ENCODE peak calls at places on chromosome 22, in five cellular contexts. A is right cardiac atrium, F is heart left ventricle, K is uterus, M is pancreas. U is an unnamed sample.

GRCh38 chr22:46075764-46076531 is 74.4 kb upstream of the PPARA start:
- DNase-seq in A (peak; percentile 61), F (peak; percentile 31), K (peak; percentile 30), M (no peak), U (no peak)

GRCh38 chr22:24694971-24695928 is 79.3 kb downstream of the PIWIL3 start:
- DNase-seq in A (no peak), F (no peak), K (no peak), M (no peak), U (peak; percentile 71)

GRCh38 chr22:36612458-36612857 is 83.5 kb upstream of the EIF3D start:
- DNase-seq in A (no peak), F (no peak), K (no peak), M (peak; percentile 59), U (no peak)

GRCh38 chr22:19225560-19225959 is 47.0 kb upstream of the SLC25A1 start:
- DNase-seq in A (no peak), F (no peak), K (no peak), M (no peak), U (no peak)

GRCh38 chr22:46024136-46024840 is 47.3 kb upstream of the WNT7B start:
- DNase-seq in A (no peak), F (no peak), K (peak; percentile 20), M (no peak), U (no peak)

GRCh38 chr22:20808844-20809243 is 34.9 kb downstream of the SERPIND1 start:
- DNase-seq in A (no peak), F (no peak), K (no peak), M (no peak), U (no peak)

GRCh38 chr22:46233231-46233630 is 16.9 kb downstream of the CDPF1 start:
- DNase-seq in A (peak; percentile 76), F (peak; percentile 84), K (no peak), M (peak; percentile 53), U (no peak)

GRCh38 chr22:29043906-29044575 is 17.6 kb downstream of the C22orf31 start:
- DNase-seq in A (no peak), F (no peak), K (no peak), M (no peak), U (no peak)

GRCh38 chr22:47307812-47308211 is 545.4 kb downstream of the TBC1D22A start:
- DNase-seq in A (no peak), F (no peak), K (no peak), M (no peak), U (no peak)
- H3K9me3 ChIP-seq in A (no peaks in the 10 kb centered on the region), F (no peaks in the 10 kb centered on the region), K (no peaks in the 10 kb centered on the region), M (no peaks in the 10 kb centered on the region), U (no peaks in the 10 kb centered on the region)

GRCh38 chr22:48423481-48423901 is 1404.2 kb downstream of the BRD1 start:
- DNase-seq in A (no peak), F (no peak), K (no peak), M (no peak), U (no peak)
- H3K9me3 ChIP-seq in A (no peaks in the 10 kb centered on the region), F (no peaks in the 10 kb centered on the region), K (no peaks in the 10 kb centered on the region), M (no peaks in the 10 kb centered on the region), U (no peaks in the 10 kb centered on the region)

DNA sequence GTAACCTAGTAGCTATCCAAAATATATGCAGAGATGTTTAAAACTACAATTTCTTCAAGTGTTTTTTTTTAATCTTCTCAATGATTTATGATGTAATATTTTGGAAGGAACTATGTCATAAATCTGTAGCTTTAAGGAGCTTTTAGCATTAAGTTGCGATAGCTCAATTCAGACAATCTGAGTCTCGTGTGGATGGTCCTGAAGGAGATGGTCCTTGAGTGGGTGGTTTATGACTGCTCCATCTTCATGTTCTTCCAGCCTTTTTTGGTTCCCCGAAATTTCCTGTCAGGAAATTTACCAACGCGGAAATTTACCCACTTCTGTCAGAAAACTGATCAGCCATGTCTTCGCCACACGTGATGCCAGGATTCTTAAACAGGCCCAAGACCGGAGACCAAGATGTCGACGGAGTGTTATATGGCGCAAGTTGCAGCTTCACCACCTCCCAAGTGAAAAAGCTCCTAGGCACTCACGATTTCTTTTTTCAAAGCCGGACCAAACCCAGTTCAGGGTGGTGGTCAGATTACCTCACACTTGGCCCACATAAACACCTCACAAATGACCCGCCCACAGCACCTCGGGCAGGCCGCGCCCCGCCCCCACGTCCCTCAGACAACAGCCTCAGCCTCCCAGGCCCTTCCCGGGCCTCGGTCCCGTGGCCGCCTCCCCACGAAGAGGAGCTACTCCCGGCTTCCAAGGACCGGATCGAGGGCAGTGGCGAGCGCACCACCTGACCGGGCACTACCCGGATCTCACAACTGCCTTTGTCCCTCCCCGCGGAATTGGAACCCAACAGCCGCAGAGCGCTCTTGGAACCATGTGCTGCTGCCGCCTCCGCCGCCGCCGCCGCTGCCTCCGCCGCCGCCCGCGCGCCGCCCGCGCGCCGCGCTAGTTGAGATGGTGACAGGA is at the start of gene MORC2:
- DNase-seq in A (peak; percentile 84), F (peak; percentile 73), K (peak; percentile 60), M (peak; percentile 71), U (no peak)
- H3K9me3 ChIP-seq in A (peaks cover 3% of the 10 kb centered on the region), F (no peaks in the 10 kb centered on the region), K (no peaks in the 10 kb centered on the region), M (no peaks in the 10 kb centered on the region), U (no peaks in the 10 kb centered on the region)

DNA sequence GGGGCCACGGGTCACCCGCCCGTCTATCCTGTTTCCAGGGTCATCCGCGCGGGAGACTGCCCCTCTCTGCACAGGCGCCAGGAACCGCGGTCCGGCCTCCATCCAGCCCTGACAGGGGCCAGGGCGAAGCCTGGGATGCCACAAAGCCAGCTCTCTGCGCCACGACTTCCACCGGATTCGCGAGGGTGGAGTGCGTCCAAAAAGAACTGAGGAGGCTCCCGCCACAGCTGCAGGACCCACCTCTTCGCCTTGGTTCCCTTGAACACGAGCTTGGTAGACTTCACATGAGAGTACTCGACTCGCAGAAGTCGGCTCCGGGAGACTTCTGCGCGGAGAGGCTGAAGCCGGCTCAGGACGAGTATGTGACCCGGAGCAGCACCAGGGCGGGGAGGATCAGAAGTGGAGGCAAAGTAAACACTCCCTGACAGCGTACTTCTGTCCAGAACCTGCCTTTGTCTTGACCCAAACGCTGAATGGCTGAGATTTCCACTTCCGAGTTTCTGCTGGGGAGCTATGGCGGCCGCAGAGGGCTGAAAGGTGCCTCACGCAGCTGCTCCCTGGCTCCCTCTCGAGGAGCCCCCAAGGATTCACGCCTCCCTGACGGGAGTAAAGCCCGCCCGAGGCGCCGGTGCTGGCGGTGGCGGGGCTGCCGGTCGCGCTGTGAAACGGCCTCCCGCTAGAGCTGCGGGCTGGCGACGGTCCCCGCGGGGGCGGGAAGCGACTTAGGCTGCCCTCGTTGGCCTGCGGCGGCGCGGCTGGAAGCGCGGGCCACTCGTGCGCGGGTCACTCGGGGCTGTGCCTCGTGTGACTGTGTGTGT is 4566.7 kb upstream of the OR11H1 start:
- DNase-seq in A (no peak), F (no peak), K (no peak), M (no peak), U (no peak)
- H3K9me3 ChIP-seq in A (no peaks in the 10 kb centered on the region), F (no peaks in the 10 kb centered on the region), K (no peaks in the 10 kb centered on the region), M (no peaks in the 10 kb centered on the region), U (peaks cover 14% of the 10 kb centered on the region)

DNA sequence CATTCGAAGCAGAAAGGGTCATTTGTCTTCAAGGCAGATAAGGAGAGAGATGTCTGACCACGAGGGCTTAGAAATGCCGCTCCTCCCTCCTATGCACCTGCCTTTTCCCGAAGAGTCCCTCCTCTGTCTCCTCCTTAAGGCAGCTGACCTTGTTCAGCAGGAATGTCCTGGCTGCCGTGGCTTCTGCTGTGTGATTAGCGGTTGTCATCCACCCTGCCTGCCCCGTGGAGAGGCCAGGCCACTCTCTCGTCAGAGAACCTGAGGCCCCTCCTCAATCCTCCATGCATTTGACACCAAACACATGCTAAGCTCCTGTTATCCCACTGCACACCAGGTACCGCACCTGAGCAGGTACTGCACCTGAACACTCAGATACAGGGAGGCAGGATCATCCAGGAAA is 834.6 kb downstream of the TBC1D22A start:
- DNase-seq in A (no peak), F (no peak), K (no peak), M (no peak), U (no peak)
- H3K9me3 ChIP-seq in A (no peaks in the 10 kb centered on the region), F (no peaks in the 10 kb centered on the region), K (no peaks in the 10 kb centered on the region), M (no peaks in the 10 kb centered on the region), U (peaks cover 8% of the 10 kb centered on the region)

GRCh38 chr22:47543447-47543846 is 781.0 kb downstream of the TBC1D22A start:
- DNase-seq in A (no peak), F (no peak), K (no peak), M (no peak), U (peak; percentile 14)
- H3K9me3 ChIP-seq in A (no peaks in the 10 kb centered on the region), F (no peaks in the 10 kb centered on the region), K (no peaks in the 10 kb centered on the region), M (no peaks in the 10 kb centered on the region), U (no peaks in the 10 kb centered on the region)

DNA sequence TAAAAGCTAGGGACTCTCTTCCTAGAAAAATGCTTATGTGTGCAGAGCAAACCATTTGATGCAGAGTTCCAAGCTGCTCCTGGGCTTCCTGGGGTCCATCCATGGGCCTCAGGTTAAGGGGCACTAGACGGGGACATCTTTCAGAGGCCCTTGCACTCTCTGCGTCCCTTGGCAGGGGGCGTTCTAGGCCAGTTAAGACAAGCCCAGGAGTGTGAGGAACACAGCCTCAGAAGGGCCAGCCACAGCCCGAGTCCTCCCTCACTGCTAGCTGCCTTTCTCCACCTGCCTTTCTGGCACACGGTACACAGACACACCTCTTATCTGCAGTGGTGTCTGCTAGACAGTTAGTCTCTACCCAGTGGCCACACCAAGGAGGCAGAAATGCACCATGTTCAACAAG is 18.0 kb upstream of the BID start:
- DNase-seq in A (no peak), F (no peak), K (no peak), M (no peak), U (no peak)
- H3K9me3 ChIP-seq in A (no peaks in the 10 kb centered on the region), F (no peaks in the 10 kb centered on the region), K (no peaks in the 10 kb centered on the region), M (no peaks in the 10 kb centered on the region), U (no peaks in the 10 kb centered on the region)

GRCh38 chr22:49183208-49183825 is 644.4 kb downstream of the BRD1 start:
- DNase-seq in A (no peak), F (no peak), K (no peak), M (no peak), U (no peak)
- H3K9me3 ChIP-seq in A (no peaks in the 10 kb centered on the region), F (no peaks in the 10 kb centered on the region), K (no peaks in the 10 kb centered on the region), M (no peaks in the 10 kb centered on the region), U (peaks cover 8% of the 10 kb centered on the region)